ENCODE peak calls at places on chromosomes 5 and 9, in nine cellular contexts. One of them, this sample, is unnamed.

GRCh38 chr5:178492278-178492677 is 97.9 kb downstream of the COL23A1 start:
- DNase-seq in fibroblast of villous mesenchyme: no peak
- DNase-seq in AG04450: no peak
- DNase-seq in foreskin fibroblast: no peak
- DNase-seq in astrocyte: no peak
- DNase-seq in NB4: no peak
- DNase-seq in mucosa of descending colon: no peak
- DNase-seq in AG04449: no peak
- DNase-seq in Peyer's patch: no peak
- DNase-seq in this sample: no peak

GRCh38 chr9:89817186-89817960 is 212.6 kb downstream of the GADD45G start:
- DNase-seq in fibroblast of villous mesenchyme: no peak
- DNase-seq in AG04450: no peak
- DNase-seq in foreskin fibroblast: no peak
- DNase-seq in astrocyte: no peak
- DNase-seq in NB4: no peak
- DNase-seq in mucosa of descending colon: no peak
- DNase-seq in AG04449: no peak
- DNase-seq in Peyer's patch: no peak
- DNase-seq in this sample: no peak

GRCh38 chr5:103260951-103261350 is 2.4 kb downstream of the MACIR start:
- DNase-seq in fibroblast of villous mesenchyme: no peak
- DNase-seq in AG04450: no peak
- DNase-seq in foreskin fibroblast: no peak
- DNase-seq in astrocyte: no peak
- DNase-seq in NB4: no peak
- DNase-seq in mucosa of descending colon: no peak
- DNase-seq in AG04449: no peak
- DNase-seq in Peyer's patch: no peak
- DNase-seq in this sample: no peak

GRCh38 chr5:81755320-81755719 is 4.4 kb upstream of the SSBP2 start:
- DNase-seq in fibroblast of villous mesenchyme: peak
- DNase-seq in AG04450: peak
- DNase-seq in foreskin fibroblast: peak
- DNase-seq in astrocyte: peak
- DNase-seq in NB4: no peak
- DNase-seq in mucosa of descending colon: no peak
- DNase-seq in AG04449: peak
- DNase-seq in Peyer's patch: peak
- DNase-seq in this sample: peak

GRCh38 chr9:36930941-36931340 is 103.1 kb downstream of the PAX5 start:
- DNase-seq in fibroblast of villous mesenchyme: no peak
- DNase-seq in AG04450: no peak
- DNase-seq in foreskin fibroblast: no peak
- DNase-seq in astrocyte: no peak
- DNase-seq in NB4: no peak
- DNase-seq in mucosa of descending colon: no peak
- DNase-seq in AG04449: no peak
- DNase-seq in Peyer's patch: no peak
- DNase-seq in this sample: no peak

GRCh38 chr5:157610990-157611389 is 35.4 kb upstream of the ADAM19 start:
- DNase-seq in fibroblast of villous mesenchyme: no peak
- DNase-seq in AG04450: no peak
- DNase-seq in foreskin fibroblast: no peak
- DNase-seq in astrocyte: no peak
- DNase-seq in NB4: no peak
- DNase-seq in mucosa of descending colon: no peak
- DNase-seq in AG04449: no peak
- DNase-seq in Peyer's patch: no peak
- DNase-seq in this sample: no peak

GRCh38 chr9:129988607-129989361 is 54.2 kb downstream of the FNBP1 start:
- DNase-seq in fibroblast of villous mesenchyme: no peak
- DNase-seq in AG04450: no peak
- DNase-seq in foreskin fibroblast: no peak
- DNase-seq in astrocyte: no peak
- DNase-seq in NB4: no peak
- DNase-seq in mucosa of descending colon: no peak
- DNase-seq in AG04449: no peak
- DNase-seq in Peyer's patch: peak
- DNase-seq in this sample: no peak

GRCh38 chr9:33751536-33752129 is 43.7 kb upstream of the PRSS3 start:
- DNase-seq in fibroblast of villous mesenchyme: no peak
- DNase-seq in AG04450: no peak
- DNase-seq in foreskin fibroblast: no peak
- DNase-seq in astrocyte: no peak
- DNase-seq in NB4: no peak
- DNase-seq in mucosa of descending colon: no peak
- DNase-seq in AG04449: no peak
- DNase-seq in Peyer's patch: peak
- DNase-seq in this sample: no peak

GRCh38 chr5:1466631-1467265 is 21.5 kb upstream of the SLC6A3 start:
- DNase-seq in fibroblast of villous mesenchyme: no peak
- DNase-seq in AG04450: no peak
- DNase-seq in foreskin fibroblast: no peak
- DNase-seq in astrocyte: no peak
- DNase-seq in NB4: no peak
- DNase-seq in mucosa of descending colon: peak
- DNase-seq in AG04449: no peak
- DNase-seq in Peyer's patch: peak
- DNase-seq in this sample: no peak

GRCh38 chr9:105333811-105334210 is 89.4 kb downstream of the SLC44A1 start:
- DNase-seq in fibroblast of villous mesenchyme: no peak
- DNase-seq in AG04450: no peak
- DNase-seq in foreskin fibroblast: peak
- DNase-seq in astrocyte: peak
- DNase-seq in NB4: no peak
- DNase-seq in mucosa of descending colon: no peak
- DNase-seq in AG04449: no peak
- DNase-seq in Peyer's patch: no peak
- DNase-seq in this sample: no peak

GRCh38 chr5:77418162-77418561 is 74.0 kb downstream of the WDR41 start:
- DNase-seq in fibroblast of villous mesenchyme: no peak
- DNase-seq in AG04450: no peak
- DNase-seq in foreskin fibroblast: no peak
- DNase-seq in astrocyte: no peak
- DNase-seq in NB4: no peak
- DNase-seq in mucosa of descending colon: no peak
- DNase-seq in AG04449: no peak
- DNase-seq in Peyer's patch: no peak
- DNase-seq in this sample: no peak

GRCh38 chr9:120842685-120843485 is at the start of gene PSMD5:
- DNase-seq in fibroblast of villous mesenchyme: peak
- DNase-seq in AG04450: peak
- DNase-seq in foreskin fibroblast: peak
- DNase-seq in astrocyte: peak
- DNase-seq in NB4: peak
- DNase-seq in mucosa of descending colon: peak
- DNase-seq in AG04449: peak
- DNase-seq in Peyer's patch: peak
- DNase-seq in this sample: peak

GRCh38 chr5:5040712-5041111 is 99.4 kb upstream of the ADAMTS16 start:
- DNase-seq in fibroblast of villous mesenchyme: no peak
- DNase-seq in AG04450: no peak
- DNase-seq in foreskin fibroblast: no peak
- DNase-seq in astrocyte: peak
- DNase-seq in NB4: no peak
- DNase-seq in mucosa of descending colon: no peak
- DNase-seq in AG04449: no peak
- DNase-seq in Peyer's patch: no peak
- DNase-seq in this sample: no peak

GRCh38 chr9:121701736-121702261 is 50.4 kb downstream of the DAB2IP start:
- DNase-seq in fibroblast of villous mesenchyme: no peak
- DNase-seq in AG04450: no peak
- DNase-seq in foreskin fibroblast: no peak
- DNase-seq in astrocyte: no peak
- DNase-seq in NB4: no peak
- DNase-seq in mucosa of descending colon: no peak
- DNase-seq in AG04449: no peak
- DNase-seq in Peyer's patch: no peak
- DNase-seq in this sample: no peak

GRCh38 chr5:176768174-176768970 is 42.0 kb upstream of the UNC5A start:
- DNase-seq in fibroblast of villous mesenchyme: no peak
- DNase-seq in AG04450: no peak
- DNase-seq in foreskin fibroblast: no peak
- DNase-seq in astrocyte: no peak
- DNase-seq in NB4: no peak
- DNase-seq in mucosa of descending colon: no peak
- DNase-seq in AG04449: no peak
- DNase-seq in Peyer's patch: peak
- DNase-seq in this sample: no peak

GRCh38 chr9:13588151-13589043 is 308.9 kb upstream of the MPDZ start:
- DNase-seq in fibroblast of villous mesenchyme: no peak
- DNase-seq in AG04450: no peak
- DNase-seq in foreskin fibroblast: no peak
- DNase-seq in astrocyte: no peak
- DNase-seq in NB4: no peak
- DNase-seq in mucosa of descending colon: no peak
- DNase-seq in AG04449: no peak
- DNase-seq in Peyer's patch: no peak
- DNase-seq in this sample: no peak

GRCh38 chr5:99243111-99243510 is 314.3 kb upstream of the CHD1 start:
- DNase-seq in fibroblast of villous mesenchyme: no peak
- DNase-seq in AG04450: no peak
- DNase-seq in foreskin fibroblast: no peak
- DNase-seq in astrocyte: no peak
- DNase-seq in NB4: no peak
- DNase-seq in mucosa of descending colon: no peak
- DNase-seq in AG04449: no peak
- DNase-seq in Peyer's patch: no peak
- DNase-seq in this sample: no peak

GRCh38 chr5:38509185-38509584 is 47.3 kb downstream of the LIFR start:
- DNase-seq in fibroblast of villous mesenchyme: peak
- DNase-seq in AG04450: peak
- DNase-seq in foreskin fibroblast: peak
- DNase-seq in astrocyte: peak
- DNase-seq in NB4: no peak
- DNase-seq in mucosa of descending colon: no peak
- DNase-seq in AG04449: peak
- DNase-seq in Peyer's patch: no peak
- DNase-seq in this sample: no peak

GRCh38 chr5:89187268-89187667 is 304.3 kb upstream of the MEF2C start:
- DNase-seq in fibroblast of villous mesenchyme: no peak
- DNase-seq in AG04450: no peak
- DNase-seq in foreskin fibroblast: no peak
- DNase-seq in astrocyte: no peak
- DNase-seq in NB4: no peak
- DNase-seq in mucosa of descending colon: no peak
- DNase-seq in AG04449: no peak
- DNase-seq in Peyer's patch: no peak
- DNase-seq in this sample: no peak

GRCh38 chr9:91884153-91884552 is 65.9 kb downstream of the ROR2 start:
- DNase-seq in fibroblast of villous mesenchyme: no peak
- DNase-seq in AG04450: no peak
- DNase-seq in foreskin fibroblast: no peak
- DNase-seq in astrocyte: no peak
- DNase-seq in NB4: no peak
- DNase-seq in mucosa of descending colon: no peak
- DNase-seq in AG04449: no peak
- DNase-seq in Peyer's patch: no peak
- DNase-seq in this sample: no peak

GRCh38 chr9:91884746-91885687 is 65.0 kb downstream of the ROR2 start:
- DNase-seq in fibroblast of villous mesenchyme: peak
- DNase-seq in AG04450: no peak
- DNase-seq in foreskin fibroblast: no peak
- DNase-seq in astrocyte: peak
- DNase-seq in NB4: no peak
- DNase-seq in mucosa of descending colon: no peak
- DNase-seq in AG04449: no peak
- DNase-seq in Peyer's patch: no peak
- DNase-seq in this sample: no peak

GRCh38 chr9:91885746-91886432 is 64.1 kb downstream of the ROR2 start:
- DNase-seq in fibroblast of villous mesenchyme: no peak
- DNase-seq in AG04450: no peak
- DNase-seq in foreskin fibroblast: no peak
- DNase-seq in astrocyte: no peak
- DNase-seq in NB4: no peak
- DNase-seq in mucosa of descending colon: no peak
- DNase-seq in AG04449: no peak
- DNase-seq in Peyer's patch: no peak
- DNase-seq in this sample: no peak

GRCh38 chr9:91889161-91889560 is 60.9 kb downstream of the ROR2 start:
- DNase-seq in fibroblast of villous mesenchyme: no peak
- DNase-seq in AG04450: no peak
- DNase-seq in foreskin fibroblast: no peak
- DNase-seq in astrocyte: no peak
- DNase-seq in NB4: no peak
- DNase-seq in mucosa of descending colon: no peak
- DNase-seq in AG04449: no peak
- DNase-seq in Peyer's patch: no peak
- DNase-seq in this sample: no peak

GRCh38 chr9:91886433-91887031 is 63.5 kb downstream of the ROR2 start:
- DNase-seq in fibroblast of villous mesenchyme: no peak
- DNase-seq in AG04450: no peak
- DNase-seq in foreskin fibroblast: no peak
- DNase-seq in astrocyte: no peak
- DNase-seq in NB4: no peak
- DNase-seq in mucosa of descending colon: no peak
- DNase-seq in AG04449: no peak
- DNase-seq in Peyer's patch: no peak
- DNase-seq in this sample: no peak
- H3K4me3 ChIP-seq in fibroblast of villous mesenchyme: no peak
- H3K4me3 ChIP-seq in AG04450: no peak
- H3K4me3 ChIP-seq in foreskin fibroblast: no peak
- H3K4me3 ChIP-seq in astrocyte: no peak
- H3K4me3 ChIP-seq in NB4: no peak
- H3K4me3 ChIP-seq in mucosa of descending colon: no peak
- H3K4me3 ChIP-seq in AG04449: no peak
- H3K4me3 ChIP-seq in Peyer's patch: no peak
- H3K4me3 ChIP-seq in this sample: no peak

GRCh38 chr5:141330299-141331080 is at the start of gene PCDHGA1:
- DNase-seq in fibroblast of villous mesenchyme: peak
- DNase-seq in AG04450: no peak
- DNase-seq in foreskin fibroblast: peak
- DNase-seq in astrocyte: no peak
- DNase-seq in NB4: peak
- DNase-seq in mucosa of descending colon: no peak
- DNase-seq in AG04449: no peak
- DNase-seq in Peyer's patch: no peak
- DNase-seq in this sample: no peak
- TF ChIP-seq CTCF in fibroblast of villous mesenchyme: peak
- TF ChIP-seq CTCF in AG04450: peak
- TF ChIP-seq CTCF in foreskin fibroblast: peak
- TF ChIP-seq CTCF in astrocyte: peak
- TF ChIP-seq CTCF in NB4: peak
- TF ChIP-seq CTCF in mucosa of descending colon: no peak
- TF ChIP-seq CTCF in AG04449: peak
- TF ChIP-seq CTCF in Peyer's patch: no peak
- TF ChIP-seq CTCF in this sample: peak

GRCh38 chr9:125238915-125239446 is 2.2 kb downstream of the HSPA5 start:
- DNase-seq in fibroblast of villous mesenchyme: no peak
- DNase-seq in AG04450: no peak
- DNase-seq in foreskin fibroblast: no peak
- DNase-seq in astrocyte: no peak
- DNase-seq in NB4: no peak
- DNase-seq in mucosa of descending colon: no peak
- DNase-seq in AG04449: no peak
- DNase-seq in Peyer's patch: no peak
- DNase-seq in this sample: no peak
- H3K4me3 ChIP-seq in fibroblast of villous mesenchyme: peak
- H3K4me3 ChIP-seq in AG04450: peak
- H3K4me3 ChIP-seq in foreskin fibroblast: peak
- H3K4me3 ChIP-seq in astrocyte: peak
- H3K4me3 ChIP-seq in NB4: peak
- H3K4me3 ChIP-seq in mucosa of descending colon: no peak
- H3K4me3 ChIP-seq in AG04449: peak
- H3K4me3 ChIP-seq in Peyer's patch: no peak
- H3K4me3 ChIP-seq in this sample: peak

GRCh38 chr9:76192013-76192412 is 202.2 kb downstream of the RFK start:
- DNase-seq in fibroblast of villous mesenchyme: no peak
- DNase-seq in AG04450: no peak
- DNase-seq in foreskin fibroblast: no peak
- DNase-seq in astrocyte: no peak
- DNase-seq in NB4: no peak
- DNase-seq in mucosa of descending colon: no peak
- DNase-seq in AG04449: no peak
- DNase-seq in Peyer's patch: no peak
- DNase-seq in this sample: no peak
- TF ChIP-seq CTCF in fibroblast of villous mesenchyme: no peak
- TF ChIP-seq CTCF in AG04450: no peak
- TF ChIP-seq CTCF in foreskin fibroblast: no peak
- TF ChIP-seq CTCF in astrocyte: no peak
- TF ChIP-seq CTCF in NB4: no peak
- TF ChIP-seq CTCF in mucosa of descending colon: no peak
- TF ChIP-seq CTCF in AG04449: no peak
- TF ChIP-seq CTCF in Peyer's patch: no peak
- TF ChIP-seq CTCF in this sample: no peak